ENCODE peak calls at places on chromosomes 2 and 18, in six cellular contexts. One of them, this sample, is unnamed. For H3K4me1, the result is how much of the 10 kb centered on the place peaks cover.

GRCh38 chr2:69789129-69789528 is 40.3 kb upstream of the GMCL1 start:
- DNase-seq in CD4-positive, alpha-beta memory T cell: no peak
- DNase-seq in endothelial cell of umbilical vein: no peak
- DNase-seq in keratinocyte: no peak
- DNase-seq in GM23248: peak
- DNase-seq in mesendoderm: peak
- DNase-seq in this sample: no peak

GRCh38 chr2:53987336-53987921 is 16.6 kb upstream of the PSME4 start:
- DNase-seq in CD4-positive, alpha-beta memory T cell: no peak
- DNase-seq in endothelial cell of umbilical vein: peak
- DNase-seq in keratinocyte: no peak
- DNase-seq in GM23248: peak
- DNase-seq in mesendoderm: no peak
- DNase-seq in this sample: no peak

GRCh38 chr18:3223356-3223755 is 3.6 kb upstream of the MYOM1 start:
- DNase-seq in CD4-positive, alpha-beta memory T cell: no peak
- DNase-seq in endothelial cell of umbilical vein: no peak
- DNase-seq in keratinocyte: no peak
- DNase-seq in GM23248: no peak
- DNase-seq in mesendoderm: no peak
- DNase-seq in this sample: no peak

GRCh38 chr2:56456791-56457190 is 273.0 kb downstream of the CCDC85A start:
- DNase-seq in CD4-positive, alpha-beta memory T cell: no peak
- DNase-seq in endothelial cell of umbilical vein: no peak
- DNase-seq in keratinocyte: no peak
- DNase-seq in GM23248: no peak
- DNase-seq in mesendoderm: no peak
- DNase-seq in this sample: no peak

GRCh38 chr18:5527603-5528002 is 16.2 kb downstream of the EPB41L3 start:
- DNase-seq in CD4-positive, alpha-beta memory T cell: no peak
- DNase-seq in endothelial cell of umbilical vein: peak
- DNase-seq in keratinocyte: no peak
- DNase-seq in GM23248: peak
- DNase-seq in mesendoderm: no peak
- DNase-seq in this sample: peak

GRCh38 chr2:77938462-77938861 is 416.3 kb upstream of the LRRTM4 start:
- DNase-seq in CD4-positive, alpha-beta memory T cell: no peak
- DNase-seq in endothelial cell of umbilical vein: no peak
- DNase-seq in keratinocyte: no peak
- DNase-seq in GM23248: no peak
- DNase-seq in mesendoderm: no peak
- DNase-seq in this sample: no peak

GRCh38 chr18:32848836-32849235 is 76.0 kb upstream of the KLHL14 start:
- DNase-seq in CD4-positive, alpha-beta memory T cell: no peak
- DNase-seq in endothelial cell of umbilical vein: no peak
- DNase-seq in keratinocyte: no peak
- DNase-seq in GM23248: no peak
- DNase-seq in mesendoderm: no peak
- DNase-seq in this sample: no peak

GRCh38 chr2:240992572-240993291 is 5.7 kb upstream of the SNED1 start:
- DNase-seq in CD4-positive, alpha-beta memory T cell: no peak
- DNase-seq in endothelial cell of umbilical vein: no peak
- DNase-seq in keratinocyte: no peak
- DNase-seq in GM23248: no peak
- DNase-seq in mesendoderm: no peak
- DNase-seq in this sample: no peak

GRCh38 chr2:174623690-174624089 is 26.1 kb upstream of the WIPF1 start:
- DNase-seq in CD4-positive, alpha-beta memory T cell: no peak
- DNase-seq in endothelial cell of umbilical vein: no peak
- DNase-seq in keratinocyte: no peak
- DNase-seq in GM23248: no peak
- DNase-seq in mesendoderm: no peak
- DNase-seq in this sample: no peak

GRCh38 chr2:100411841-100412292 is 5.6 kb downstream of the CHST10 start:
- DNase-seq in CD4-positive, alpha-beta memory T cell: no peak
- DNase-seq in endothelial cell of umbilical vein: no peak
- DNase-seq in keratinocyte: no peak
- DNase-seq in GM23248: no peak
- DNase-seq in mesendoderm: no peak
- DNase-seq in this sample: no peak

GRCh38 chr2:161412346-161412745 is 3.8 kb upstream of the TBR1 start:
- DNase-seq in CD4-positive, alpha-beta memory T cell: no peak
- DNase-seq in endothelial cell of umbilical vein: no peak
- DNase-seq in keratinocyte: no peak
- DNase-seq in GM23248: no peak
- DNase-seq in mesendoderm: no peak
- DNase-seq in this sample: no peak

GRCh38 chr2:12424820-12425219 is 291.9 kb upstream of the TRIB2 start:
- DNase-seq in CD4-positive, alpha-beta memory T cell: no peak
- DNase-seq in endothelial cell of umbilical vein: no peak
- DNase-seq in keratinocyte: no peak
- DNase-seq in GM23248: no peak
- DNase-seq in mesendoderm: no peak
- DNase-seq in this sample: no peak

GRCh38 chr2:217573565-217573964 is 429.2 kb downstream of the TNS1 start:
- DNase-seq in CD4-positive, alpha-beta memory T cell: no peak
- DNase-seq in endothelial cell of umbilical vein: no peak
- DNase-seq in keratinocyte: no peak
- DNase-seq in GM23248: peak
- DNase-seq in mesendoderm: no peak
- DNase-seq in this sample: no peak

GRCh38 chr18:45248240-45248903 is 366.9 kb upstream of the SLC14A2 start:
- DNase-seq in CD4-positive, alpha-beta memory T cell: no peak
- DNase-seq in endothelial cell of umbilical vein: no peak
- DNase-seq in keratinocyte: no peak
- DNase-seq in GM23248: peak
- DNase-seq in mesendoderm: no peak
- DNase-seq in this sample: no peak

GRCh38 chr2:198490748-198491147 is 686.4 kb downstream of the PLCL1 start:
- DNase-seq in CD4-positive, alpha-beta memory T cell: no peak
- DNase-seq in endothelial cell of umbilical vein: no peak
- DNase-seq in keratinocyte: no peak
- DNase-seq in GM23248: no peak
- DNase-seq in mesendoderm: no peak
- DNase-seq in this sample: no peak

GRCh38 chr2:174024524-174025270 is 59.5 kb upstream of the SP3 start:
- DNase-seq in CD4-positive, alpha-beta memory T cell: no peak
- DNase-seq in endothelial cell of umbilical vein: no peak
- DNase-seq in keratinocyte: no peak
- DNase-seq in GM23248: peak
- DNase-seq in mesendoderm: peak
- DNase-seq in this sample: no peak

GRCh38 chr18:32909798-32910561 is 137.2 kb upstream of the KLHL14 start:
- DNase-seq in CD4-positive, alpha-beta memory T cell: no peak
- DNase-seq in endothelial cell of umbilical vein: no peak
- DNase-seq in keratinocyte: no peak
- DNase-seq in GM23248: no peak
- DNase-seq in mesendoderm: no peak
- DNase-seq in this sample: no peak

GRCh38 chr2:138421971-138422335 is 79.6 kb upstream of the SPOPL start:
- DNase-seq in CD4-positive, alpha-beta memory T cell: no peak
- DNase-seq in endothelial cell of umbilical vein: peak
- DNase-seq in keratinocyte: peak
- DNase-seq in GM23248: peak
- DNase-seq in mesendoderm: peak
- DNase-seq in this sample: no peak

GRCh38 chr2:128305555-128306080 is 13.1 kb downstream of the HS6ST1 start:
- DNase-seq in CD4-positive, alpha-beta memory T cell: no peak
- DNase-seq in endothelial cell of umbilical vein: no peak
- DNase-seq in keratinocyte: peak
- DNase-seq in GM23248: peak
- DNase-seq in mesendoderm: no peak
- DNase-seq in this sample: no peak

GRCh38 chr18:76620326-76620813 is 125.3 kb upstream of the ZNF516 start:
- DNase-seq in CD4-positive, alpha-beta memory T cell: no peak
- DNase-seq in endothelial cell of umbilical vein: peak
- DNase-seq in keratinocyte: no peak
- DNase-seq in GM23248: peak
- DNase-seq in mesendoderm: peak
- DNase-seq in this sample: no peak

GRCh38 chr2:8086796-8087479 is 594.9 kb upstream of the ID2 start:
- DNase-seq in CD4-positive, alpha-beta memory T cell: no peak
- DNase-seq in endothelial cell of umbilical vein: no peak
- DNase-seq in keratinocyte: peak
- DNase-seq in GM23248: peak
- DNase-seq in mesendoderm: no peak
- DNase-seq in this sample: no peak

GRCh38 chr2:229713371-229714079 is 830 bp downstream of the DNER start:
- DNase-seq in CD4-positive, alpha-beta memory T cell: no peak
- DNase-seq in endothelial cell of umbilical vein: no peak
- DNase-seq in keratinocyte: no peak
- DNase-seq in GM23248: peak
- DNase-seq in mesendoderm: peak
- DNase-seq in this sample: no peak

GRCh38 chr18:3391704-3392466 is 58.1 kb upstream of the TGIF1 start:
- DNase-seq in CD4-positive, alpha-beta memory T cell: no peak
- DNase-seq in endothelial cell of umbilical vein: no peak
- DNase-seq in keratinocyte: no peak
- DNase-seq in GM23248: peak
- DNase-seq in mesendoderm: no peak
- DNase-seq in this sample: no peak

GRCh38 chr2:105744091-105744908 is 412 bp upstream of the NCK2 start:
- DNase-seq in CD4-positive, alpha-beta memory T cell: peak
- DNase-seq in endothelial cell of umbilical vein: peak
- DNase-seq in keratinocyte: no peak
- DNase-seq in GM23248: peak
- DNase-seq in mesendoderm: peak
- DNase-seq in this sample: peak

GRCh38 chr2:112093216-112093615 is 38.1 kb downstream of the TMEM87B start:
- DNase-seq in CD4-positive, alpha-beta memory T cell: no peak
- DNase-seq in endothelial cell of umbilical vein: no peak
- DNase-seq in keratinocyte: no peak
- DNase-seq in GM23248: peak
- DNase-seq in mesendoderm: no peak
- DNase-seq in this sample: no peak

GRCh38 chr2:119371111-119371510 is 4.3 kb downstream of the DBI start:
- DNase-seq in CD4-positive, alpha-beta memory T cell: no peak
- DNase-seq in endothelial cell of umbilical vein: no peak
- DNase-seq in keratinocyte: no peak
- DNase-seq in GM23248: no peak
- DNase-seq in mesendoderm: no peak
- DNase-seq in this sample: no peak

GRCh38 chr2:98454500-98455235 is 10.0 kb downstream of the INPP4A start:
- DNase-seq in CD4-positive, alpha-beta memory T cell: no peak
- DNase-seq in endothelial cell of umbilical vein: peak
- DNase-seq in keratinocyte: no peak
- DNase-seq in GM23248: peak
- DNase-seq in mesendoderm: peak
- DNase-seq in this sample: peak

GRCh38 chr2:23394700-23395099 is 9.7 kb downstream of the KLHL29 start:
- DNase-seq in CD4-positive, alpha-beta memory T cell: no peak
- DNase-seq in endothelial cell of umbilical vein: no peak
- DNase-seq in keratinocyte: no peak
- DNase-seq in GM23248: no peak
- DNase-seq in mesendoderm: peak
- DNase-seq in this sample: no peak

GRCh38 chr18:55768255-55768654 is 180.3 kb upstream of the TCF4 start:
- DNase-seq in CD4-positive, alpha-beta memory T cell: no peak
- DNase-seq in endothelial cell of umbilical vein: peak
- DNase-seq in keratinocyte: no peak
- DNase-seq in GM23248: no peak
- DNase-seq in mesendoderm: peak
- DNase-seq in this sample: no peak
- H3K4me1 ChIP-seq in CD4-positive, alpha-beta memory T cell: under half
- H3K4me1 ChIP-seq in endothelial cell of umbilical vein: under half
- H3K4me1 ChIP-seq in keratinocyte: under half
- H3K4me1 ChIP-seq in GM23248: under half
- H3K4me1 ChIP-seq in mesendoderm: under half
- H3K4me1 ChIP-seq in this sample: under half

DNA sequence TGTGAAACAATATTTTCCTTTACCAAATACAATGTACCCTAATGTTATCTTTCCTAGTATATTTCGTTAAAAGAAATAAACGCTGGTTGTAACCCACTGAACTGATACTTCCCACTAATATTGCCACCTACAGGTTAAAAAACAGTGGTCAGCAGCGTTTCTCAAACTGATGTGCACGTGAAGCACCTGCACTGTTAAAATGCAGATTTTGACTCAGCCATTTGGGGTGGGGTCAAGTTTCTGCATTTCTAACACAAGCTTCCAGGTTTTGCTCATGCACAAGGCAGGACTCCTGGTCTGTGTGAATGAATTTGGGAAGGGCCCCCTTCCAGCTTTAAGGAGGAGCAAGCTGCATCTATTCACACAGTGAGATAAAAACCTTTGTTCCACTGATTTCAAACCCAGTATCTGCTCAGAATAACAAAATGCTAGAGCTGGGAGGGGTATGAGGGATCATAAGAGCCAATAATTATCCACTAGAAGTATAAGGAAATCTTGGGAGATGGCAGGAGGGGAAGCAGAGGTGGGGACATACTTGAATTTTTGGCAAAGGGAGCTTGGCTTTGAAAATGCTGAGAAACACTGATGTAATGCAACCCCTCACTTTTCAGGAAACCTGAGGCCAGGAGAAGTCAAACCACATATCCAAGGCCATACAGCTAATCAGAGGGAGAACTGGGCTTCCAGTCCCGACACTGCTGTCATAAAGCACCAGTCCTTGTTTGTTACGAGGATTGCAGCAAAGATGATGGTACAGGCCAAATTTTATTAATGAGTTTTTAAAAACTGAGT is 116.2 kb downstream of the RBMS1 start:
- DNase-seq in CD4-positive, alpha-beta memory T cell: no peak
- DNase-seq in endothelial cell of umbilical vein: no peak
- DNase-seq in keratinocyte: no peak
- DNase-seq in GM23248: no peak
- DNase-seq in mesendoderm: peak
- DNase-seq in this sample: no peak
- H3K4me1 ChIP-seq in CD4-positive, alpha-beta memory T cell: half or more
- H3K4me1 ChIP-seq in endothelial cell of umbilical vein: half or more
- H3K4me1 ChIP-seq in keratinocyte: half or more
- H3K4me1 ChIP-seq in GM23248: half or more
- H3K4me1 ChIP-seq in mesendoderm: under half
- H3K4me1 ChIP-seq in this sample: under half

GRCh38 chr2:224569654-224570053 is 15.5 kb downstream of the CUL3 start:
- DNase-seq in CD4-positive, alpha-beta memory T cell: no peak
- DNase-seq in endothelial cell of umbilical vein: no peak
- DNase-seq in keratinocyte: no peak
- DNase-seq in GM23248: peak
- DNase-seq in mesendoderm: no peak
- DNase-seq in this sample: no peak
- H3K4me1 ChIP-seq in CD4-positive, alpha-beta memory T cell: half or more
- H3K4me1 ChIP-seq in endothelial cell of umbilical vein: under half
- H3K4me1 ChIP-seq in keratinocyte: under half
- H3K4me1 ChIP-seq in GM23248: under half
- H3K4me1 ChIP-seq in mesendoderm: under half
- H3K4me1 ChIP-seq in this sample: under half

DNA sequence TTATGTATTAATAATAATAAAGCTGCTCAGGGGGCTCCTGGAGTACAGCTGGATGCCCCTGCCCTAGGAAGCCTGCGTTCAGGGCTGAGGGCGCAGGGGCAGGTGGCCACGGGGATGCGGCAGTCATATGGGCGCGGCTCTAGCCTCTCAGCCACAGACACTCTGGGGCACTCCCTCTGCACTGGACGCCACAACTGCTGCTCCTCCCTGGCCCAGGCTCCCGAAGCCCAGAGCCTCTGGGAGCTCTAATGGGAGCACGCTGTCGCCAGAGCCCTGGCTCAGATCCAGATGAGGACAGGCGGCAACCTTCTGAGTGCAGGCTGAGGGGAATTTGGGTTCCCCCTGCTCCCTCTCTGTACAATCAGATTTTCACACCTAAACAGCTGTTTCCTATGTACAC is 93.6 kb downstream of the MTCL1 start:
- DNase-seq in CD4-positive, alpha-beta memory T cell: no peak
- DNase-seq in endothelial cell of umbilical vein: no peak
- DNase-seq in keratinocyte: no peak
- DNase-seq in GM23248: peak
- DNase-seq in mesendoderm: no peak
- DNase-seq in this sample: peak
- H3K4me1 ChIP-seq in CD4-positive, alpha-beta memory T cell: under half
- H3K4me1 ChIP-seq in endothelial cell of umbilical vein: half or more
- H3K4me1 ChIP-seq in keratinocyte: half or more
- H3K4me1 ChIP-seq in GM23248: half or more
- H3K4me1 ChIP-seq in mesendoderm: under half
- H3K4me1 ChIP-seq in this sample: under half

This sample was measured in small intestine.